ENCODE peak calls at places on chromosomes 13 and 19, in eight cellular contexts. One of them, this sample, is unnamed.

GRCh38 chr13:39916330-39916729 is 260.9 kb downstream of the COG6 start:
- DNase-seq in AG04450: no peak
- DNase-seq in A549: no peak
- DNase-seq in brain microvascular endothelial cell: peak
- DNase-seq in tibial artery: no peak
- DNase-seq in transverse colon: no peak
- DNase-seq in adrenal gland: no peak
- DNase-seq in cardiac fibroblast: peak
- DNase-seq in this sample: no peak

GRCh38 chr13:24063281-24063851 is 97.2 kb upstream of the SPATA13 start:
- DNase-seq in AG04450: no peak
- DNase-seq in A549: no peak
- DNase-seq in brain microvascular endothelial cell: no peak
- DNase-seq in tibial artery: no peak
- DNase-seq in transverse colon: no peak
- DNase-seq in adrenal gland: peak
- DNase-seq in cardiac fibroblast: no peak
- DNase-seq in this sample: no peak

GRCh38 chr19:58563823-58564222 is 5.4 kb upstream of the UBE2M start:
- DNase-seq in AG04450: no peak
- DNase-seq in A549: no peak
- DNase-seq in brain microvascular endothelial cell: no peak
- DNase-seq in tibial artery: no peak
- DNase-seq in transverse colon: no peak
- DNase-seq in adrenal gland: peak
- DNase-seq in cardiac fibroblast: no peak
- DNase-seq in this sample: no peak

GRCh38 chr13:19601749-19602725 is 31.4 kb upstream of the MPHOSPH8 start:
- DNase-seq in AG04450: no peak
- DNase-seq in A549: peak
- DNase-seq in brain microvascular endothelial cell: no peak
- DNase-seq in tibial artery: no peak
- DNase-seq in transverse colon: peak
- DNase-seq in adrenal gland: peak
- DNase-seq in cardiac fibroblast: peak
- DNase-seq in this sample: no peak

GRCh38 chr19:12793290-12794195 is 2.3 kb downstream of the JUNB start:
- DNase-seq in AG04450: peak
- DNase-seq in A549: peak
- DNase-seq in brain microvascular endothelial cell: peak
- DNase-seq in tibial artery: peak
- DNase-seq in transverse colon: peak
- DNase-seq in adrenal gland: peak
- DNase-seq in cardiac fibroblast: peak
- DNase-seq in this sample: no peak

GRCh38 chr19:46732172-46732938 is 13.5 kb upstream of the FKRP start:
- DNase-seq in AG04450: no peak
- DNase-seq in A549: no peak
- DNase-seq in brain microvascular endothelial cell: no peak
- DNase-seq in tibial artery: no peak
- DNase-seq in transverse colon: no peak
- DNase-seq in adrenal gland: no peak
- DNase-seq in cardiac fibroblast: no peak
- DNase-seq in this sample: no peak

GRCh38 chr13:29922896-29923295 is 72.5 kb upstream of the UBL3 start:
- DNase-seq in AG04450: no peak
- DNase-seq in A549: no peak
- DNase-seq in brain microvascular endothelial cell: peak
- DNase-seq in tibial artery: no peak
- DNase-seq in transverse colon: no peak
- DNase-seq in adrenal gland: no peak
- DNase-seq in cardiac fibroblast: peak
- DNase-seq in this sample: no peak

GRCh38 chr13:27960362-27961226 is 8.5 kb downstream of the CDX2 start:
- DNase-seq in AG04450: no peak
- DNase-seq in A549: peak
- DNase-seq in brain microvascular endothelial cell: peak
- DNase-seq in tibial artery: no peak
- DNase-seq in transverse colon: peak
- DNase-seq in adrenal gland: no peak
- DNase-seq in cardiac fibroblast: peak
- DNase-seq in this sample: no peak

GRCh38 chr13:89891416-89891815 is 1456.1 kb upstream of the MIR17HG start:
- DNase-seq in AG04450: no peak
- DNase-seq in A549: no peak
- DNase-seq in brain microvascular endothelial cell: no peak
- DNase-seq in tibial artery: no peak
- DNase-seq in transverse colon: no peak
- DNase-seq in adrenal gland: no peak
- DNase-seq in cardiac fibroblast: peak
- DNase-seq in this sample: no peak

GRCh38 chr13:82477436-82477835 is 1404.8 kb downstream of the SLITRK1 start:
- DNase-seq in AG04450: no peak
- DNase-seq in A549: no peak
- DNase-seq in brain microvascular endothelial cell: no peak
- DNase-seq in tibial artery: no peak
- DNase-seq in transverse colon: no peak
- DNase-seq in adrenal gland: no peak
- DNase-seq in cardiac fibroblast: no peak
- DNase-seq in this sample: no peak

GRCh38 chr13:40547545-40548322 is 118.7 kb downstream of the FOXO1 start:
- DNase-seq in AG04450: no peak
- DNase-seq in A549: no peak
- DNase-seq in brain microvascular endothelial cell: no peak
- DNase-seq in tibial artery: no peak
- DNase-seq in transverse colon: no peak
- DNase-seq in adrenal gland: no peak
- DNase-seq in cardiac fibroblast: peak
- DNase-seq in this sample: no peak

GRCh38 chr19:55340144-55340783 is 588 bp downstream of the KMT5C start:
- DNase-seq in AG04450: no peak
- DNase-seq in A549: no peak
- DNase-seq in brain microvascular endothelial cell: no peak
- DNase-seq in tibial artery: no peak
- DNase-seq in transverse colon: peak
- DNase-seq in adrenal gland: no peak
- DNase-seq in cardiac fibroblast: no peak
- DNase-seq in this sample: no peak

GRCh38 chr13:109785141-109785891 is 1.1 kb downstream of the IRS2 start:
- DNase-seq in AG04450: no peak
- DNase-seq in A549: no peak
- DNase-seq in brain microvascular endothelial cell: peak
- DNase-seq in tibial artery: peak
- DNase-seq in transverse colon: peak
- DNase-seq in adrenal gland: peak
- DNase-seq in cardiac fibroblast: peak
- DNase-seq in this sample: no peak

GRCh38 chr13:29498426-29499040 is 97.0 kb downstream of the SLC7A1 start:
- DNase-seq in AG04450: no peak
- DNase-seq in A549: no peak
- DNase-seq in brain microvascular endothelial cell: no peak
- DNase-seq in tibial artery: no peak
- DNase-seq in transverse colon: no peak
- DNase-seq in adrenal gland: no peak
- DNase-seq in cardiac fibroblast: no peak
- DNase-seq in this sample: no peak

GRCh38 chr19:36665832-36666231 is 805 bp downstream of the ZNF461 start:
- DNase-seq in AG04450: no peak
- DNase-seq in A549: no peak
- DNase-seq in brain microvascular endothelial cell: no peak
- DNase-seq in tibial artery: no peak
- DNase-seq in transverse colon: no peak
- DNase-seq in adrenal gland: no peak
- DNase-seq in cardiac fibroblast: no peak
- DNase-seq in this sample: no peak

GRCh38 chr19:50481351-50482149 is 4.9 kb upstream of the GARIN5A start:
- DNase-seq in AG04450: no peak
- DNase-seq in A549: no peak
- DNase-seq in brain microvascular endothelial cell: no peak
- DNase-seq in tibial artery: no peak
- DNase-seq in transverse colon: no peak
- DNase-seq in adrenal gland: no peak
- DNase-seq in cardiac fibroblast: no peak
- DNase-seq in this sample: no peak

GRCh38 chr19:15730538-15730937 is 2.7 kb downstream of the OR10H2 start:
- DNase-seq in AG04450: no peak
- DNase-seq in A549: no peak
- DNase-seq in brain microvascular endothelial cell: no peak
- DNase-seq in tibial artery: no peak
- DNase-seq in transverse colon: no peak
- DNase-seq in adrenal gland: no peak
- DNase-seq in cardiac fibroblast: no peak
- DNase-seq in this sample: no peak

GRCh38 chr19:56138069-56138468 is 3.0 kb upstream of the ZNF444 start:
- DNase-seq in AG04450: no peak
- DNase-seq in A549: no peak
- DNase-seq in brain microvascular endothelial cell: no peak
- DNase-seq in tibial artery: no peak
- DNase-seq in transverse colon: no peak
- DNase-seq in adrenal gland: no peak
- DNase-seq in cardiac fibroblast: peak
- DNase-seq in this sample: no peak

GRCh38 chr13:102729560-102730275 is 34.9 kb upstream of the METTL21C start:
- DNase-seq in AG04450: no peak
- DNase-seq in A549: peak
- DNase-seq in brain microvascular endothelial cell: peak
- DNase-seq in tibial artery: no peak
- DNase-seq in transverse colon: no peak
- DNase-seq in adrenal gland: no peak
- DNase-seq in cardiac fibroblast: peak
- DNase-seq in this sample: peak

GRCh38 chr13:72696590-72696989 is 30.8 kb downstream of the MZT1 start:
- DNase-seq in AG04450: no peak
- DNase-seq in A549: no peak
- DNase-seq in brain microvascular endothelial cell: no peak
- DNase-seq in tibial artery: no peak
- DNase-seq in transverse colon: no peak
- DNase-seq in adrenal gland: no peak
- DNase-seq in cardiac fibroblast: peak
- DNase-seq in this sample: no peak
- TF ChIP-seq CTCF in AG04450: peak
- TF ChIP-seq CTCF in A549: peak
- TF ChIP-seq CTCF in brain microvascular endothelial cell: no peak
- TF ChIP-seq CTCF in tibial artery: no peak
- TF ChIP-seq CTCF in transverse colon: no peak
- TF ChIP-seq CTCF in adrenal gland: peak
- TF ChIP-seq CTCF in cardiac fibroblast: peak
- TF ChIP-seq CTCF in this sample: peak

GRCh38 chr13:114151031-114151430 is 18.6 kb upstream of the RASA3 start:
- DNase-seq in AG04450: no peak
- DNase-seq in A549: no peak
- DNase-seq in brain microvascular endothelial cell: no peak
- DNase-seq in tibial artery: no peak
- DNase-seq in transverse colon: no peak
- DNase-seq in adrenal gland: no peak
- DNase-seq in cardiac fibroblast: no peak
- DNase-seq in this sample: no peak
- H3K4me3 ChIP-seq in AG04450: no peak
- H3K4me3 ChIP-seq in A549: no peak
- H3K4me3 ChIP-seq in brain microvascular endothelial cell: no peak
- H3K4me3 ChIP-seq in tibial artery: no peak
- H3K4me3 ChIP-seq in transverse colon: no peak
- H3K4me3 ChIP-seq in adrenal gland: no peak
- H3K4me3 ChIP-seq in cardiac fibroblast: no peak
- H3K4me3 ChIP-seq in this sample: no peak

GRCh38 chr13:45880242-45880641 is 28.7 kb upstream of the SIAH3 start:
- DNase-seq in AG04450: no peak
- DNase-seq in A549: no peak
- DNase-seq in brain microvascular endothelial cell: no peak
- DNase-seq in tibial artery: no peak
- DNase-seq in transverse colon: no peak
- DNase-seq in adrenal gland: no peak
- DNase-seq in cardiac fibroblast: no peak
- DNase-seq in this sample: no peak

GRCh38 chr13:45878966-45879365 is 27.4 kb upstream of the SIAH3 start:
- DNase-seq in AG04450: no peak
- DNase-seq in A549: no peak
- DNase-seq in brain microvascular endothelial cell: no peak
- DNase-seq in tibial artery: no peak
- DNase-seq in transverse colon: no peak
- DNase-seq in adrenal gland: no peak
- DNase-seq in cardiac fibroblast: no peak
- DNase-seq in this sample: no peak

GRCh38 chr13:45882626-45883025 is 31.1 kb upstream of the SIAH3 start:
- DNase-seq in AG04450: no peak
- DNase-seq in A549: no peak
- DNase-seq in brain microvascular endothelial cell: no peak
- DNase-seq in tibial artery: no peak
- DNase-seq in transverse colon: no peak
- DNase-seq in adrenal gland: no peak
- DNase-seq in cardiac fibroblast: no peak
- DNase-seq in this sample: no peak

GRCh38 chr13:45876781-45877180 is 25.2 kb upstream of the SIAH3 start:
- DNase-seq in AG04450: no peak
- DNase-seq in A549: no peak
- DNase-seq in brain microvascular endothelial cell: no peak
- DNase-seq in tibial artery: no peak
- DNase-seq in transverse colon: no peak
- DNase-seq in adrenal gland: no peak
- DNase-seq in cardiac fibroblast: no peak
- DNase-seq in this sample: no peak

GRCh38 chr13:45879666-45880065 is 28.1 kb upstream of the SIAH3 start:
- DNase-seq in AG04450: no peak
- DNase-seq in A549: peak
- DNase-seq in brain microvascular endothelial cell: no peak
- DNase-seq in tibial artery: no peak
- DNase-seq in transverse colon: peak
- DNase-seq in adrenal gland: peak
- DNase-seq in cardiac fibroblast: peak
- DNase-seq in this sample: no peak
- TF ChIP-seq CTCF in AG04450: no peak
- TF ChIP-seq CTCF in A549: no peak
- TF ChIP-seq CTCF in brain microvascular endothelial cell: peak
- TF ChIP-seq CTCF in tibial artery: no peak
- TF ChIP-seq CTCF in transverse colon: no peak
- TF ChIP-seq CTCF in adrenal gland: peak
- TF ChIP-seq CTCF in cardiac fibroblast: peak
- TF ChIP-seq CTCF in this sample: no peak

GRCh38 chr19:3721131-3721899 is 13.1 kb downstream of the TJP3 start:
- DNase-seq in AG04450: peak
- DNase-seq in A549: peak
- DNase-seq in brain microvascular endothelial cell: peak
- DNase-seq in tibial artery: peak
- DNase-seq in transverse colon: peak
- DNase-seq in adrenal gland: peak
- DNase-seq in cardiac fibroblast: peak
- DNase-seq in this sample: no peak
- H3K4me3 ChIP-seq in AG04450: no peak
- H3K4me3 ChIP-seq in A549: peak
- H3K4me3 ChIP-seq in brain microvascular endothelial cell: no peak
- H3K4me3 ChIP-seq in tibial artery: no peak
- H3K4me3 ChIP-seq in transverse colon: peak
- H3K4me3 ChIP-seq in adrenal gland: no peak
- H3K4me3 ChIP-seq in cardiac fibroblast: peak
- H3K4me3 ChIP-seq in this sample: no peak